ENCODE peak calls at places on chromosomes 4 and X, in ten cellular contexts. R, W, C, Y, L, G, A, M, Q and P are unnamed samples.

GRCh38 chr4:22434895-22435294 is 81.0 kb downstream of the ADGRA3 start:
- DNase-seq in R (peak), W (peak), C (no peak), Y (peak), L (no peak), G (peak), A (no peak), M (peak), Q (no peak), P (peak)

GRCh38 chr4:119231517-119231916 is 19.0 kb downstream of the USP53 start:
- DNase-seq in R (peak), W (no peak), C (no peak), Y (no peak), L (no peak), G (no peak), A (no peak), M (no peak), Q (no peak), P (no peak)

GRCh38 chr4:87192155-87192919 is 28.1 kb downstream of the KLHL8 start:
- DNase-seq in R (no peak), W (no peak), C (no peak), Y (peak), L (no peak), G (no peak), A (no peak), M (peak), Q (no peak), P (no peak)

GRCh38 chr4:125317526-125317880 is 2.7 kb downstream of the FAT4 start:
- DNase-seq in R (peak), W (peak), C (no peak), Y (peak), L (peak), G (no peak), A (peak), M (peak), Q (no peak), P (peak)

GRCh38 chr4:105166066-105166465 is 19.4 kb downstream of the TET2 start:
- DNase-seq in R (no peak), W (no peak), C (no peak), Y (no peak), L (no peak), G (no peak), A (no peak), M (no peak), Q (no peak), P (no peak)

GRCh38 chr4:106195435-106195950 is 120.5 kb downstream of the TBCK start:
- DNase-seq in R (no peak), W (no peak), C (no peak), Y (no peak), L (no peak), G (no peak), A (no peak), M (no peak), Q (no peak), P (no peak)

GRCh38 chr4:163484906-163485305 is 9.6 kb upstream of the TMA16 start:
- DNase-seq in R (peak), W (peak), C (no peak), Y (peak), L (no peak), G (peak), A (no peak), M (peak), Q (peak), P (no peak)

GRCh38 chrX:41024755-41025154 is 60.5 kb upstream of the USP9X start:
- DNase-seq in R (no peak), W (no peak), C (no peak), Y (no peak), L (no peak), G (no peak), A (no peak), M (no peak), Q (no peak), P (no peak)

GRCh38 chr4:85968945-85969830 is 390.7 kb downstream of the MAPK10 start:
- DNase-seq in R (peak), W (no peak), C (no peak), Y (peak), L (no peak), G (peak), A (no peak), M (peak), Q (no peak), P (no peak)

GRCh38 chr4:140044314-140044991 is 109.5 kb downstream of the MAML3 start:
- DNase-seq in R (peak), W (no peak), C (no peak), Y (peak), L (no peak), G (no peak), A (no peak), M (no peak), Q (no peak), P (no peak)

GRCh38 chr4:98657531-98658286 is 702 bp downstream of the TSPAN5 start:
- DNase-seq in R (peak), W (peak), C (no peak), Y (peak), L (peak), G (no peak), A (no peak), M (peak), Q (peak), P (peak)

GRCh38 chrX:55056820-55057690 is 17.8 kb upstream of the PAGE2B start:
- DNase-seq in R (peak), W (no peak), C (no peak), Y (no peak), L (no peak), G (no peak), A (no peak), M (peak), Q (peak), P (no peak)

GRCh38 chr4:89204624-89205023 is 93.3 kb downstream of the TIGD2 start:
- DNase-seq in R (no peak), W (no peak), C (no peak), Y (peak), L (no peak), G (no peak), A (no peak), M (no peak), Q (no peak), P (no peak)